ENCODE peak calls at places on chromosomes 1 and 21, in ten cellular contexts. R is adrenal gland, B is gastrocnemius medialis, T is A549, N is sigmoid colon, D is tibial nerve, H is heart left ventricle, S is uterus, L is vagina, Z is IMR-90. M is an unnamed sample.

GRCh38 chr1:44707112-44707881 is 23.7 kb downstream of the RNU5D-1 start:
- DNase-seq in S (no peak), B (no peak), R (no peak), H (no peak), T (peak), Z (peak), L (no peak), N (no peak), D (no peak), M (no peak)

GRCh38 chr1:159959451-159959850 is 5.4 kb upstream of the SLAMF9 start:
- DNase-seq in D (no peak), S (no peak), L (no peak), T (no peak), N (no peak), H (no peak), Z (no peak), B (no peak), R (no peak), M (no peak)

GRCh38 chr1:99119193-99119592 is 114.5 kb upstream of the PLPPR5 start:
- DNase-seq in S (no peak), Z (no peak), D (no peak), B (no peak), L (no peak), H (no peak), R (no peak), N (no peak), T (no peak), M (no peak)

GRCh38 chr21:30257773-30258172 is 25.0 kb downstream of the KRTAP24-1 start:
- DNase-seq in L (no peak), B (no peak), S (no peak), T (peak), R (no peak), D (no peak), N (no peak), Z (no peak), H (no peak), M (no peak)

GRCh38 chr1:81876901-81877750 is 76.4 kb downstream of the ADGRL2 start:
- DNase-seq in S (no peak), Z (peak), N (no peak), B (no peak), L (no peak), D (no peak), H (no peak), T (peak), R (no peak), M (no peak)

GRCh38 chr1:20223659-20224058 is 37.3 kb upstream of the PLA2G2C start:
- DNase-seq in H (no peak), Z (no peak), B (no peak), T (no peak), N (no peak), R (peak), L (no peak), S (no peak), D (no peak), M (no peak)

GRCh38 chr1:28156821-28157220 is 19.7 kb downstream of the PTAFR start:
- DNase-seq in H (no peak), B (peak), T (no peak), Z (no peak), N (no peak), L (no peak), D (no peak), R (peak), S (no peak), M (no peak)

GRCh38 chr1:21761052-21761451 is 21.9 kb downstream of the USP48 start:
- DNase-seq in H (no peak), Z (no peak), N (no peak), D (no peak), T (no peak), B (no peak), L (no peak), R (no peak), S (no peak), M (no peak)

GRCh38 chr1:98704474-98704873 is 43.0 kb downstream of the SNX7 start:
- DNase-seq in N (no peak), D (no peak), R (no peak), S (no peak), T (peak), Z (peak), L (no peak), B (no peak), H (no peak), M (no peak)

GRCh38 chr1:215875236-215875635 is 308.1 kb downstream of the KCTD3 start:
- DNase-seq in R (no peak), T (no peak), L (no peak), N (no peak), D (no peak), H (no peak), Z (no peak), B (no peak), S (no peak), M (no peak)

GRCh38 chr1:115168026-115168425 is 78.7 kb upstream of the TSPAN2 start:
- DNase-seq in Z (peak), L (no peak), N (no peak), S (no peak), H (no peak), T (no peak), D (no peak), B (no peak), R (no peak), M (no peak)

GRCh38 chr1:11295905-11296304 is 22.9 kb downstream of the UBIAD1 start:
- DNase-seq in R (no peak), L (no peak), H (no peak), S (no peak), N (no peak), T (no peak), D (no peak), Z (no peak), B (no peak), M (no peak)

GRCh38 chr1:32759997-32760623 is 57.0 kb downstream of the YARS1 start:
- DNase-seq in H (no peak), T (peak), N (no peak), D (no peak), L (no peak), S (peak), R (peak), B (no peak), Z (peak), M (no peak)

GRCh38 chr1:72037745-72038343 is 244.5 kb downstream of the NEGR1 start:
- DNase-seq in S (no peak), H (no peak), L (no peak), N (no peak), D (no peak), T (peak), B (no peak), R (no peak), Z (peak), M (no peak)

DNA sequence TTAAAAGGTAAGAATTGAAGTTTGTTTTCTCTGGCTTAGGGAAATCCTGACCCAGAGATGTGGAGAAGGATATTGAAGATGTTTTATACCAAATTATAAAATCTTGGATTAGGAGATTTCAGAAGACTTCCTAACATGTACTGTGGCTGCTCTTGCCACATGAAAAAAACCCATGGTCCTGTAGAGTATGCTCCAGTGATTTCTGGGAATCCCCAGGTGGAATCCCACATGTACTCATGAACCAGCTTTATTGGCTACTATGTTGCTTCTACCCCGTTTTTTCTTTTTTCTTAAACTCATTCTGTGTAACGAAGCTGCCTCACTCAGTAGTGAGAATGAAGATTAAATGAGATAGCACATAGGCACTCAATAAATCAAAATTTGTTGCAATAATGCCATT is 132.7 kb upstream of the SGIP1 start:
- DNase-seq in H (no peak), T (no peak), D (no peak), B (no peak), L (no peak), S (no peak), R (no peak), N (no peak), Z (no peak), M (no peak)
- H3K27ac ChIP-seq in H (no peak), T (no peak), D (no peak), B (no peak), L (no peak), S (no peak), R (no peak), N (no peak), Z (no peak), M (no peak)

GRCh38 chr1:15786581-15786980 is 20.9 kb downstream of the UQCRHL start:
- DNase-seq in H (no peak), B (peak), D (peak), L (no peak), S (no peak), N (no peak), Z (peak), R (no peak), T (no peak), M (no peak)

GRCh38 chr1:15788624-15789301 is 18.7 kb downstream of the UQCRHL start:
- DNase-seq in L (no peak), R (no peak), T (no peak), S (no peak), B (no peak), N (no peak), D (no peak), Z (peak), H (no peak), M (no peak)

GRCh38 chr1:15785683-15786082 is 21.8 kb downstream of the UQCRHL start:
- DNase-seq in H (no peak), L (no peak), T (no peak), N (no peak), Z (no peak), S (no peak), R (no peak), B (no peak), D (no peak), M (no peak)
- TF ChIP-seq POLR2A in H (no peak), L (no peak), T (no peak), N (no peak), Z (no peak), S (no peak), R (no peak), B (no peak), D (no peak), M (no peak)

GRCh38 chr1:25651036-25651640 is 34.5 kb downstream of the MAN1C1 start:
- DNase-seq in Z (no peak), H (no peak), S (peak), B (no peak), L (no peak), D (no peak), N (no peak), T (no peak), R (no peak), M (no peak)
- H3K4me3 ChIP-seq in Z (no peak), H (no peak), S (no peak), B (no peak), L (no peak), D (no peak), N (no peak), T (no peak), R (no peak), M (no peak)

GRCh38 chr1:46152021-46152420 is 19.6 kb upstream of the PIK3R3 start:
- DNase-seq in B (no peak), S (no peak), Z (peak), D (no peak), L (no peak), N (no peak), R (no peak), T (no peak), H (no peak), M (no peak)

GRCh38 chr1:46153228-46153627 is 20.8 kb upstream of the PIK3R3 start:
- DNase-seq in T (no peak), H (no peak), N (no peak), R (no peak), L (no peak), Z (peak), B (no peak), D (no peak), S (no peak), M (no peak)

GRCh38 chr1:46153732-46154131 is 21.2 kb upstream of the TSPAN1 start:
- DNase-seq in N (no peak), B (no peak), D (no peak), R (no peak), L (no peak), Z (no peak), S (no peak), H (no peak), T (no peak), M (no peak)

GRCh38 chr1:46148318-46148717 is 15.9 kb upstream of the PIK3R3 start:
- DNase-seq in B (no peak), R (no peak), L (peak), Z (no peak), H (no peak), T (no peak), N (no peak), D (no peak), S (no peak), M (no peak)

GRCh38 chr1:46150085-46150484 is 17.7 kb upstream of the PIK3R3 start:
- DNase-seq in N (no peak), L (no peak), T (no peak), H (no peak), D (no peak), B (no peak), R (no peak), S (no peak), Z (no peak), M (no peak)
- H3K27ac ChIP-seq in N (no peak), L (no peak), T (no peak), H (peak), D (peak), B (peak), R (no peak), S (peak), Z (no peak), M (no peak)

GRCh38 chr1:26478988-26479387 is 6.7 kb downstream of the HMGN2 start:
- DNase-seq in T (no peak), B (no peak), R (no peak), N (no peak), Z (no peak), H (no peak), D (no peak), S (no peak), L (no peak), M (no peak)

GRCh38 chr1:26476958-26477357 is 4.7 kb downstream of the HMGN2 start:
- DNase-seq in R (no peak), T (no peak), N (peak), L (no peak), Z (no peak), H (no peak), D (no peak), S (no peak), B (no peak), M (no peak)

GRCh38 chr1:26478159-26478558 is 5.9 kb downstream of the HMGN2 start:
- DNase-seq in T (no peak), Z (no peak), L (no peak), N (peak), B (no peak), D (no peak), R (no peak), H (no peak), S (no peak), M (no peak)

GRCh38 chr1:26475989-26476388 is 3.7 kb downstream of the HMGN2 start:
- DNase-seq in S (no peak), T (no peak), B (no peak), N (no peak), Z (no peak), H (no peak), L (no peak), R (no peak), D (no peak), M (no peak)

DNA sequence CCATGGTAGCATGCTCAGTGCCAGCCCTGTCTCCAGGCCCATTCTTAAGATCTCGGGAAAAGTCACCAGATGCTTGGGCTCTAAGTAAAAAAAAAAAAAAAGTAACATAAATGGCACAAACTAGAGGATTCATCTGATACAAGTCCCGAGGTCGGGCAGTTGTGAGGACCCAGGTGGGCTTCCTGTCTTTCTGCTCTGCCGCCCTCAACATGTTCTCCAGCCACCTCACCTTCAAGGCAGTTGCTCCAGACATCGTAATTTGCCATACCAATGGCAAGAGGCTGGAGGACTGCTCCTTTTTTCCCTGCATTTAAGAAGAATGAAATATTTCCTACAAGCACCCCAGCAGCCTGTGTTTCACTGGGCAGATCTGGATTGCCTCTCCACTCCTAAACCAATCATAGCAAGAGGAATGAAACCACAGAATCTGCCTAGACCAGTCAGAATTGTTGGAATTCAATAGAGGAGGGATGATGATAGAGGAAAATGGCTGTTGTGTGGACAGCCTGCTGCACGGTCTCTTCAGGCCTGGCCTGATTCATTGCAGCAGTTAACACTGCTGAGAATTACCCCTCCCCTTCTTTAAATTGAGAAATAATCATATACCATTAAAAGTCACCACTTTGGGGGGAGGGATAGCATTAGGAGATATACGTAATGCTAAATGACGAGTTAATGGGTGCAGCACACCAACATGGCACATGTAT is 5.4 kb downstream of the HMGN2 start:
- DNase-seq in S (no peak), L (no peak), H (no peak), N (peak), B (no peak), R (no peak), D (no peak), T (no peak), Z (peak), M (no peak)
- TF ChIP-seq POLR2A in S (no peak), L (no peak), H (no peak), N (no peak), B (no peak), R (no peak), D (no peak), T (no peak), Z (no peak), M (no peak)

DNA sequence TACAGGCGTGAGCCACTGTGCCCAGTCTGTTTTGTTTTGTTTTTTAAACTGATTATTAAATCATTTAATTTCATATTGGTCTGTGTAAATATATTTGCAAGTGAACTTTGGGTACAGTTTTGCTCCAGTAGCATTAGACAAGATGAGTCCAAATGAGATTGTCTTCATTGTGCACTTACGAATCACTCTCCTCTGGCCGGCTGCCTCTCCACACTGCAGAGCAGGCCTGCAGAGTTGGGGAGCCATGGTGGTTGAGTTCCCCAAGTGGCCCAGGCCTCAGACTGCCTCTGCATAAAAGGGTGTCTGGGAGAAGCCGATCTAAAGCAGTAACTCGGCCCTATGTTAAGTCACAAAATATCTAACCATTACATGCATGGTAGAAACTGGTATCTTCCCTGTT is 74.8 kb downstream of the ATP5PO start:
- DNase-seq in S (no peak), D (no peak), T (no peak), H (no peak), L (no peak), R (no peak), Z (peak), N (no peak), B (no peak), M (no peak)
- H3K4me3 ChIP-seq in S (no peak), D (no peak), T (no peak), H (no peak), L (no peak), R (no peak), Z (no peak), N (no peak), B (no peak), M (no peak)

GRCh38 chr1:180925471-180926051 is 12.9 kb downstream of the KIAA1614 start:
- DNase-seq in D (no peak), Z (no peak), H (no peak), L (no peak), B (no peak), S (no peak), T (no peak), R (no peak), N (no peak), M (no peak)
- H3K27ac ChIP-seq in D (peak), Z (no peak), H (peak), L (peak), B (no peak), S (peak), T (no peak), R (no peak), N (peak), M (peak)

GRCh38 chr1:156475568-156476500 is 24.7 kb downstream of the MEF2D start:
- DNase-seq in N (peak), D (no peak), T (no peak), R (peak), H (peak), Z (peak), L (peak), S (peak), B (peak), M (no peak)
- TF ChIP-seq POLR2A in N (no peak), D (no peak), T (no peak), R (peak), H (no peak), Z (peak), L (peak), S (no peak), B (peak), M (no peak)